ENCODE peak calls at places on chromosome 6, in eight cellular contexts. Q, S, N, P, B, Z, O and K are unnamed samples. For H3K27me3, the result is how much of the 10 kb centered on the place peaks cover.

GRCh38 chr6:76881414-76881813 is 581.9 kb downstream of the HTR1B start:
- DNase-seq in Z (no peak), O (no peak), P (no peak), S (no peak), Q (no peak), N (no peak), B (no peak), K (no peak)

GRCh38 chr6:3195695-3196497 is 31.6 kb downstream of the TUBB2B start:
- DNase-seq in O (peak), S (peak), N (no peak), Q (peak), P (peak), Z (no peak), B (peak), K (no peak)

GRCh38 chr6:81844686-81845085 is 92.2 kb upstream of the TENT5A start:
- DNase-seq in O (no peak), B (no peak), S (no peak), P (no peak), N (no peak), Z (no peak), Q (peak), K (no peak)

GRCh38 chr6:47034421-47034820 is 7.7 kb downstream of the ADGRF1 start:
- DNase-seq in Q (no peak), Z (no peak), O (no peak), B (no peak), S (no peak), P (no peak), N (peak), K (no peak)

GRCh38 chr6:152161501-152161900 is 354.0 kb downstream of the ESR1 start:
- DNase-seq in Z (no peak), S (no peak), P (no peak), N (peak), B (no peak), O (no peak), Q (peak), K (no peak)

GRCh38 chr6:7467007-7467897 is 74.2 kb upstream of the DSP start:
- DNase-seq in N (no peak), Q (peak), B (peak), P (peak), O (no peak), Z (peak), S (no peak), K (no peak)

GRCh38 chr6:82353848-82354247 is 9.8 kb upstream of the TPBG start:
- DNase-seq in N (no peak), Q (peak), B (no peak), O (no peak), P (no peak), S (no peak), Z (no peak), K (no peak)

GRCh38 chr6:30462482-30462881 is 26.8 kb upstream of the HLA-E start:
- DNase-seq in N (no peak), O (no peak), B (no peak), P (no peak), Q (no peak), S (no peak), Z (no peak), K (no peak)

GRCh38 chr6:142361765-142362540 is 60.1 kb downstream of the ADGRG6 start:
- DNase-seq in B (no peak), Z (peak), Q (peak), S (no peak), P (no peak), N (no peak), O (no peak), K (no peak)

GRCh38 chr6:53686541-53686940 is 21.0 kb upstream of the KLHL31 start:
- DNase-seq in O (no peak), P (no peak), Q (no peak), N (no peak), B (no peak), Z (no peak), S (no peak), K (no peak)

GRCh38 chr6:83354747-83355146 is 76.1 kb downstream of the ME1 start:
- DNase-seq in Q (no peak), P (no peak), S (no peak), N (peak), O (no peak), B (no peak), Z (no peak), K (no peak)

GRCh38 chr6:26009817-26010216 is 47.2 kb downstream of the TRIM38 start:
- DNase-seq in B (no peak), Z (no peak), O (no peak), P (no peak), Q (no peak), N (no peak), S (no peak), K (no peak)

GRCh38 chr6:53302678-53303360 is 45.9 kb downstream of the ELOVL5 start:
- DNase-seq in O (no peak), S (no peak), B (peak), P (no peak), Q (peak), Z (no peak), N (peak), K (peak)

GRCh38 chr6:75691012-75691411 is 58.0 kb upstream of the MYO6 start:
- DNase-seq in O (no peak), Z (no peak), S (peak), Q (peak), P (no peak), B (no peak), N (peak), K (no peak)

GRCh38 chr6:2578729-2579128 is 172.0 kb downstream of the MYLK4 start:
- DNase-seq in Z (no peak), S (no peak), B (no peak), Q (peak), N (peak), O (no peak), P (no peak), K (no peak)

GRCh38 chr6:156976144-156977088 is 199.2 kb downstream of the ARID1B start:
- DNase-seq in Q (peak), B (peak), N (no peak), O (no peak), S (no peak), P (peak), Z (no peak), K (no peak)

GRCh38 chr6:53440331-53440730 is 91.6 kb upstream of the ELOVL5 start:
- DNase-seq in P (no peak), O (no peak), B (peak), Q (peak), N (peak), Z (no peak), S (no peak), K (no peak)

GRCh38 chr6:1312193-1312443 is 220 bp downstream of the FOXQ1 start:
- DNase-seq in B (no peak), P (no peak), Q (no peak), O (peak), S (no peak), Z (no peak), N (no peak), K (no peak)

GRCh38 chr6:149951626-149952025 is 9.8 kb downstream of the ULBP2 start:
- DNase-seq in B (no peak), O (no peak), N (no peak), Z (no peak), P (no peak), S (no peak), Q (no peak), K (no peak)
- H3K27me3 ChIP-seq in B (half or more), O (under half), N (under half), Z (half or more), P (half or more), S (under half), Q (under half), K (half or more)

DNA sequence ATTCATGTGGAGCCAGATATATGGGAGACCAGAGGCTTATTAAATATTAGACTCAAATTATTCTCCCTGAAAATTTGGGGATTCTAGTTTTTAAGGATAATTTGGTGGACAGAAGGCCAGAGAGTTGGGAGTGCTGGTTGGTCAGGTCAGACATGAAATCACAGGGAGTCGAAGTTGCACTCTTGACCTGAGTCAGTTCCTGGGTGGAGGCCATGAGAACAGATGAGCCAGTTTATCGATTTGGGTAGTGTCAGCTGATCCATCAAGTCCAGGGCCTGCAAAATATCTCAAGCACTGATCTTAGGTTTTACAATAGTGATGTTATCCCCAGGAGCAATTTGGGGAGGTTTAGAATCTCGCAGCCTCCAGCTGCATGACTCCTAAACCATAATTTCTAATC is 563.5 kb upstream of the NRSN1 start:
- DNase-seq in Z (no peak), O (no peak), S (no peak), P (no peak), Q (no peak), N (no peak), B (no peak), K (no peak)
- TF ChIP-seq EZH2phosphoT487 in Z (no peak), O (no peak), S (no peak), P (no peak), Q (no peak), N (no peak), B (no peak), K (no peak)

GRCh38 chr6:155273438-155273837 is 9.6 kb downstream of the CLDN20 start:
- DNase-seq in Q (peak), O (peak), S (no peak), Z (peak), B (peak), N (no peak), P (no peak), K (no peak)
- H3K27me3 ChIP-seq in Q (under half), O (under half), S (under half), Z (under half), B (under half), N (under half), P (under half), K (under half)

DNA sequence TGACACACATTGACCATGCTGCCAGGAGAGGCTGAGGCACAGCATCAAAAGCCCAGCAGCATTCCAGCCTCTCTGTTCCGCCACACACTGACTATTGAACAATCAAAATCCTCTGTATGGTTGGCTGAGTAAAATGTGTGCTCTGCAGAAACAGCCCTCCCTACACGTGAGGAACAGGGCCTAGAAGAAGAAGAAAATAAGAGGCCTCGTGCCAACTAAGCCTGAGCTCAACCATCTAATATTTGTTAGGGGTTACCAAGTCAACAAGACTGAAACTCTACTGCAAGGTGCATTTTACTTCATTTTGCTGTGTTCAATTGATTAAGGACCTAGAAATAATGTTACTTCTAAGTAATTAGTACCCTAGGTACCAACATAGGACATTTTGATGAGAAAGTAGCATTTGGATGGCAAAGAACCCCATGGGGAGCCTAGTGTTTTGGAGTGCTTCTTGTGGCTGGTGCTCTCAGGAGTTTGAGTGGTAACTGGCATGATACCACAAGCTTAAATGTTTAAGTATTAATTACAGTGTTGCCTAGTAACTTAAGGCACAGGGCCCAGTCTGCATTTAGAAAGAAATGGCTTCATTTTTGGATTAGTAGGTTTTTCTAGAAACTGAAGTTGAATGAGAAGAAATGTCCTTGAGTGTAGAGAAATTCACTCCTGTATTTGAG is 146.6 kb upstream of the PLN start:
- DNase-seq in B (no peak), Z (no peak), N (no peak), S (no peak), P (no peak), O (no peak), Q (no peak), K (no peak)
- TF ChIP-seq EZH2phosphoT487 in B (no peak), Z (no peak), N (no peak), S (no peak), P (no peak), O (no peak), Q (no peak), K (no peak)

GRCh38 chr6:138502546-138502945 is 3.3 kb upstream of the NHSL1 start:
- DNase-seq in Q (no peak), P (no peak), S (no peak), B (no peak), O (no peak), Z (no peak), N (no peak), K (no peak)
- H3K27me3 ChIP-seq in Q (under half), P (under half), S (under half), B (under half), O (under half), Z (under half), N (under half), K (under half)

GRCh38 chr6:96794980-96795379 is 42.3 kb downstream of the GPR63 start:
- DNase-seq in Z (no peak), P (peak), S (no peak), N (no peak), O (no peak), B (peak), Q (peak), K (no peak)
- TF ChIP-seq EZH2phosphoT487 in Z (no peak), P (no peak), S (no peak), N (no peak), O (no peak), B (no peak), Q (no peak), K (no peak)

GRCh38 chr6:27539551-27539950 is 66.6 kb upstream of the ZNF184 start:
- DNase-seq in B (no peak), P (peak), N (no peak), Z (no peak), O (no peak), Q (no peak), S (no peak), K (no peak)

GRCh38 chr6:27544612-27545260 is 71.8 kb upstream of the ZNF184 start:
- DNase-seq in Z (no peak), O (no peak), S (no peak), P (peak), B (peak), N (no peak), Q (peak), K (no peak)

GRCh38 chr6:27542485-27542884 is 69.6 kb upstream of the ZNF184 start:
- DNase-seq in B (no peak), N (peak), S (no peak), Q (no peak), O (no peak), P (no peak), Z (no peak), K (no peak)

GRCh38 chr6:27541212-27541931 is 68.5 kb upstream of the ZNF184 start:
- DNase-seq in O (no peak), Q (no peak), S (peak), N (peak), P (peak), Z (no peak), B (peak), K (no peak)

DNA sequence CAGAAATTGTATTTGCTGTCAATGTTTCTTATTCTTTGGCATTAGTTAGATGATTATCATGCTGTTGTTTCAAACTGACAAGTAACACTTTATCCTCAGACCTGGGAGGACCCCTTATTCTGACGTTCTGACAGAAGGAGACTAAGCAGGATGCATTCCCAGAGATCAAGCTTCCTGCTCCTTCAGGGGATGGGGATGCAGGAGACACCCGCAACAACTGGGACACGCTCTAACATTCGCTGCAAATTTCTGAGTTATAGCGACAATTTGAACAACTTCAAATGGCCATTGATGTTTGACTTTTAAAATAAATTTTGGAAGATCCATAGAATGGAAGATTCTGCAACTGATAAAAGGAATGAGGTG is 69.0 kb upstream of the ZNF184 start:
- DNase-seq in S (no peak), B (peak), Q (no peak), P (no peak), O (no peak), Z (no peak), N (no peak), K (no peak)
- H3K27me3 ChIP-seq in S (under half), B (under half), Q (under half), P (half or more), O (half or more), Z (half or more), N (under half), K (under half)

DNA sequence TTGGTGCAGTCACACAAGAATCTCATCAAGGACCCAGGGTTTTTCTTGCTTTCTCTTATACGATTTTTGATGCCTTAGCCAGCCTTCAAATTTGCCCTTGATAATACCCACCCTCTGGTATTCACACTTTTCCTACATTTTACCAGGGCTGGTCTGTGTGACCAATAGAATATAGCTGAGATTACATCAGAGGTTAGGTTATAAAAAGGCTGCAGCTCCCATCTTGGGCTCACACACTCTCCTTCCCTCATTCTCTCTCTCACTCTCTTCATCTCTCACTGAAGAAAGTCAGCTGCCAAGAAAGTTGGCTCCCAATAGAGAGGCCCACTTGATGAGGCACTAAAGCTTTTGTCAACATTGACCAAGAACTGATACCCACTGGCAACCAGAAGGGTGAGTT is 4.1 kb upstream of the PNPLA1 start:
- DNase-seq in N (no peak), S (no peak), Z (no peak), Q (no peak), O (no peak), B (no peak), P (no peak), K (no peak)
- TF ChIP-seq EZH2phosphoT487 in N (no peak), S (no peak), Z (no peak), Q (no peak), O (no peak), B (no peak), P (no peak), K (no peak)

GRCh38 chr6:108176281-108177089 is 10.7 kb downstream of the NR2E1 start:
- DNase-seq in Z (no peak), P (peak), N (no peak), Q (no peak), O (peak), B (peak), S (no peak), K (no peak)

GRCh38 chr6:108180266-108180665 is 14.4 kb downstream of the NR2E1 start:
- DNase-seq in Q (no peak), O (no peak), S (no peak), P (no peak), Z (no peak), B (no peak), N (no peak), K (no peak)

GRCh38 chr6:108179741-108180140 is 13.9 kb downstream of the NR2E1 start:
- DNase-seq in S (no peak), O (no peak), Z (no peak), Q (no peak), P (peak), N (no peak), B (peak), K (no peak)

GRCh38 chr6:108175592-108176279 is 9.9 kb downstream of the NR2E1 start:
- DNase-seq in P (peak), S (no peak), B (peak), O (peak), Q (no peak), Z (no peak), N (no peak), K (no peak)

GRCh38 chr6:108180776-108181175 is 15.0 kb downstream of the NR2E1 start:
- DNase-seq in P (no peak), Z (no peak), O (no peak), B (no peak), S (no peak), Q (no peak), N (no peak), K (no peak)
- H3K27me3 ChIP-seq in P (half or more), Z (half or more), O (under half), B (under half), S (under half), Q (half or more), N (under half), K (under half)